ENCODE peak calls at places on chromosomes 7 and 10, in seven cellular contexts. A is IMR-90, E is brain microvascular endothelial cell, B is trophoblast cell, C is Peyer's patch, T is PC-9, F is cardiac muscle cell. Z is an unnamed sample.

GRCh38 chr7:123935436-123936381 is 10.7 kb downstream of the SPAM1 start:
- DNase-seq in A (no peak), E (no peak), B (peak), C (no peak), T (no peak), F (no peak), Z (no peak)

GRCh38 chr7:151310578-151310977 is 31.0 kb upstream of the NUB1 start:
- DNase-seq in A (peak), E (no peak), B (no peak), C (no peak), T (no peak), F (peak), Z (no peak)

GRCh38 chr10:101036726-101037125 is 5.7 kb downstream of the SFXN3 start:
- DNase-seq in A (no peak), E (no peak), B (no peak), C (no peak), T (no peak), F (no peak), Z (peak)

GRCh38 chr7:135584362-135585353 is 26.9 kb downstream of the NUP205 start:
- DNase-seq in A (peak), E (no peak), B (no peak), C (no peak), T (no peak), F (no peak), Z (no peak)

GRCh38 chr7:47758546-47758945 is 176.6 kb upstream of the TNS3 start:
- DNase-seq in A (peak), E (peak), B (no peak), C (no peak), T (no peak), F (no peak), Z (no peak)

GRCh38 chr7:102426268-102427031 is 6.9 kb upstream of the ORAI2 start:
- DNase-seq in A (no peak), E (no peak), B (no peak), C (peak), T (no peak), F (no peak), Z (no peak)

GRCh38 chr7:22356010-22356854 is 722 bp downstream of the RAPGEF5 start:
- DNase-seq in A (no peak), E (no peak), B (no peak), C (no peak), T (peak), F (peak), Z (peak)

GRCh38 chr10:3068201-3068967 is 1.0 kb downstream of the PFKP start:
- DNase-seq in A (peak), E (peak), B (peak), C (peak), T (peak), F (peak), Z (peak)

GRCh38 chr7:26705567-26705966 is 158.8 kb downstream of the SKAP2 start:
- DNase-seq in A (peak), E (peak), B (no peak), C (no peak), T (peak), F (no peak), Z (no peak)

GRCh38 chr7:39749177-39749576 is 125.8 kb downstream of the RALA start:
- DNase-seq in A (peak), E (peak), B (no peak), C (no peak), T (no peak), F (no peak), Z (no peak)

GRCh38 chr10:68828833-68829232 is 1.5 kb downstream of the STOX1 start:
- DNase-seq in A (no peak), E (no peak), B (no peak), C (no peak), T (no peak), F (no peak), Z (no peak)

GRCh38 chr7:147509052-147509480 is 1081.5 kb upstream of the C7orf33 start:
- DNase-seq in A (peak), E (peak), B (no peak), C (no peak), T (no peak), F (no peak), Z (no peak)

GRCh38 chr10:92712016-92712889 is 22.5 kb downstream of the HHEX start:
- DNase-seq in A (peak), E (peak), B (no peak), C (peak), T (no peak), F (no peak), Z (no peak)

GRCh38 chr10:62058896-62059423 is 157.5 kb downstream of the ARID5B start:
- DNase-seq in A (no peak), E (no peak), B (no peak), C (no peak), T (no peak), F (no peak), Z (no peak)

GRCh38 chr7:99224263-99224947 is 16.5 kb upstream of the KPNA7 start:
- DNase-seq in A (peak), E (peak), B (peak), C (no peak), T (peak), F (no peak), Z (no peak)

GRCh38 chr10:126117196-126117595 is 220.8 kb downstream of the FANK1 start:
- DNase-seq in A (no peak), E (no peak), B (no peak), C (no peak), T (no peak), F (no peak), Z (no peak)

GRCh38 chr10:92822060-92822634 is 26.2 kb upstream of the EXOC6 start:
- DNase-seq in A (peak), E (peak), B (no peak), C (no peak), T (peak), F (no peak), Z (no peak)

GRCh38 chr7:115047968-115048720 is 126.2 kb downstream of the MDFIC start:
- DNase-seq in A (peak), E (peak), B (no peak), C (no peak), T (no peak), F (no peak), Z (no peak)

GRCh38 chr7:130242198-130243014 is 24.3 kb upstream of the CPA2 start:
- DNase-seq in A (peak), E (peak), B (peak), C (peak), T (peak), F (peak), Z (no peak)

GRCh38 chr7:85014936-85015335 is 171.9 kb downstream of the SEMA3D start:
- DNase-seq in A (no peak), E (no peak), B (no peak), C (no peak), T (no peak), F (no peak), Z (no peak)

GRCh38 chr10:79038841-79039201 is 29.9 kb upstream of the ZMIZ1 start:
- DNase-seq in A (peak), E (no peak), B (no peak), C (no peak), T (no peak), F (peak), Z (peak)

GRCh38 chr7:72015106-72015505 is 397.0 kb downstream of the CALN1 start:
- DNase-seq in A (no peak), E (no peak), B (no peak), C (no peak), T (no peak), F (no peak), Z (no peak)

GRCh38 chr10:71359364-71360046 is 37.2 kb upstream of the CDH23 start:
- DNase-seq in A (no peak), E (no peak), B (no peak), C (no peak), T (no peak), F (no peak), Z (no peak)

GRCh38 chr10:89217057-89217990 is 10.2 kb upstream of the CH25H start:
- DNase-seq in A (peak), E (peak), B (peak), C (peak), T (peak), F (peak), Z (no peak)

GRCh38 chr10:101602767-101603398 is 14.8 kb downstream of the DPCD start:
- DNase-seq in A (peak), E (peak), B (peak), C (peak), T (peak), F (peak), Z (peak)

GRCh38 chr7:157834501-157835143 is 497.8 kb downstream of the DNAJB6 start:
- DNase-seq in A (no peak), E (no peak), B (no peak), C (no peak), T (no peak), F (no peak), Z (peak)

GRCh38 chr7:109659261-109659660 is 1089.6 kb downstream of the DNAJB9 start:
- DNase-seq in A (no peak), E (no peak), B (no peak), C (no peak), T (no peak), F (no peak), Z (no peak)

DNA sequence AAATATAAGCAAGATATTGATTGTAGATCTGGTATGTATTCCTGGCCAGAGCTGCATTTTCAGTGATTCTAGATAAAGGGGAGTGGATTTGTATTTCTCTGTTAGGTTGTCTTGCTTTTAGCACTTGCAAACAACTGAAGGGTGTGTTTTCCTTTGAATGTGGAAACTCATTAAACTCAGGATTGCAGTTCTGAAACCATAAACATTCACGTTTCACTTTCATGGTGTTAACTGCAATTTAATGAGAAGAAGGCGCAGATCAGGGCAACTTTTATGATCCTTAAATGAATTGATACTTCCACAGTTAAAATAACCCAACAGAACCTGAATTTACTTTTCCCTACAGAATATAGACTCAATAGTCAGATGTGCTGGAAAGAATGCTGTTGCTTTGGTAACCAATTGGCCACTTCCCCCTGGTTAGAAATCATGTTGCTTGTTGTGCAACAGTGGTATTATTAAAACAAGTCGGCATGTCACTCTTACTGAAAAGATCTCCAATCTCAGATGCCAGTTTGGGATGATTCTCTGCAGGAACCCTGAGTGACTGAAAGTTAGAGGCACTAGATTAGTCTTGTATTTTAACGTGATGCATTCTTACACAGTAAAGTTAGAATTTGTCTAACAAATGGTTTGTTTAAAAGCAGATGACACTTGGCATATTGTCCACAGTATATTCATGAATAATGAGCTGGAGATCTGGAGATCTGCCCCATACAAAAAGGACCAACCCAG is 287.8 kb downstream of the TWIST1 start:
- DNase-seq in A (peak), E (peak), B (no peak), C (no peak), T (no peak), F (no peak), Z (no peak)
- H3K27ac ChIP-seq in A (no peak), E (no peak), B (no peak), C (no peak), T (no peak), F (no peak), Z (no peak)

DNA sequence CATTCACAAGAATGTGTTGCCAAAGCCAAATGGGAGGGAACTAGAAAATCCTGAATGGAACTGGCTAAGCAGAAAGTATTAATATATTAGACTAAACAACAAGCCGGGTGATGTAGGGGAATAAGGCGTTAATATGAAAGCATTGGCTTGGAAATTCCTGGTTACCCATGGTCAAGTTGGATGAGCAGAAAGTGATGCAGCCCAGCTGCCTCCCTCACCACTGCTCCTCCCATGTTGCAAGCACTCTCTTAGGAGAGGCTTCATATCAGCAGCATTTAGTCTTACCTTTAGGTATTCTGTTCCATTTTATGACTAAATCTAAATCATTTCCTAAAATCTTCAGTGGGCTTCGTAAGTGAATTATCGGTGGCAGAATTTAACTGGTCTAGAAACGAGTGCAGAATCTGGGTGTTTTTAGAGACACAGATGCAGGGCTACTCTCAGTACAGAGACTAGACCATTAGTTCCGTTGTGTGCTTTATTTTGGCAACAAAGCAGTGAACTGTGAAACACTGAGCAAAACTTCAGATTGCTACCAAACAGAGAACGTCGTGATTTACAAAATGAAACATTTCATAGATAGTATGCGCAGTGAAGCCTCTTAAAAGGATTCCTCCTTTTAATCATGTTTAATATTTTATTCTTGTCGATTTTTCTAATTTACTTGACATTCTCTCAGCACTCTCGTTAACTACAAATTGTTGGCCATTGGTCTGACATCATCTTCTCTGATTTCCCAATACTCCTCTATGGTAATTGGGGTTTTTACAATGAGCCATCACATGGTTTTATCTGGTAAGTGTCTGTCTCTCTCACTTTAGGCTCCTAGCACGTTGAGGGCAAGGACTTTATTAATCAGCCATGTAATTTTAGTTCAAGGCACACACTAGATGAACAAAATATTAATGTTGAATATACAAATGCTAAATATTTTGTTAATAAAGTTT is 22.0 kb upstream of the HGF start:
- DNase-seq in A (peak), E (no peak), B (no peak), C (no peak), T (no peak), F (no peak), Z (no peak)
- H3K4me3 ChIP-seq in A (no peak), E (no peak), B (no peak), C (no peak), T (no peak), F (no peak), Z (no peak)

GRCh38 chr7:36190447-36191291 is 37.6 kb downstream of the EEPD1 start:
- DNase-seq in A (peak), E (no peak), B (peak), C (no peak), T (no peak), F (no peak), Z (no peak)
- H3K27ac ChIP-seq in A (peak), E (no peak), B (no peak), C (no peak), T (no peak), F (peak), Z (no peak)

GRCh38 chr7:17233643-17234397 is 64.6 kb upstream of the AHR start:
- DNase-seq in A (no peak), E (peak), B (peak), C (no peak), T (peak), F (no peak), Z (no peak)
- H3K4me3 ChIP-seq in A (no peak), E (no peak), B (no peak), C (no peak), T (peak), F (no peak), Z (no peak)

GRCh38 chr7:51082940-51083533 is 233.6 kb downstream of the COBL start:
- DNase-seq in A (no peak), E (no peak), B (no peak), C (no peak), T (no peak), F (no peak), Z (no peak)
- H3K27ac ChIP-seq in A (no peak), E (no peak), B (no peak), C (no peak), T (no peak), F (no peak), Z (no peak)

Z was measured in kidney.